ENCODE peak calls at places on chromosomes 2 and 18, in six cellular contexts. A is stimulated activated CD8-positive, alpha-beta memory T cell treated with anti-CD3 and anti-CD28 coated beads, Interleukin-7, amount 100 ng/mL, for 4 hours; S is RCC 7860; E is IMR-90; W is hypothalamus; U is activated T-helper 1 cell treated with anti-CD3 and anti-CD28 coated beads, Interleukin-12 subunit alpha, Interleukin-12 subunit beta, Interleukin-2, Interleukin-4 antibody, amounts not matched to agents 30 ng/mL and 10 ng/mL and 1 ng/mL, durations not matched to agents 14 hours and 24 hours and 36 hours. Z is an unnamed sample.

GRCh38 chr2:187842978-187843847 is 289.0 kb upstream of the TFPI start:
- DNase-seq in A (no peak), S (peak; percentile 43), E (peak; percentile 78), W (no peak), U (no peak), Z (peak; percentile 58)

GRCh38 chr2:222627764-222628163 is 28.1 kb downstream of the FARSB start:
- DNase-seq in A (no peak), S (no peak), E (no peak), W (no peak), U (no peak), Z (no peak)

GRCh38 chr2:33835926-33836325 is 236.8 kb upstream of the FAM98A start:
- DNase-seq in A (no peak), S (no peak), E (no peak), W (no peak), U (no peak), Z (no peak)

GRCh38 chr2:8438476-8438875 is 243.4 kb upstream of the ID2 start:
- DNase-seq in A (no peak), S (no peak), E (no peak), W (no peak), U (no peak), Z (no peak)

GRCh38 chr18:36634573-36635216 is 194.1 kb downstream of the TPGS2 start:
- DNase-seq in A (no peak), S (peak; percentile 78), E (no peak), W (no peak), U (no peak), Z (peak; percentile 44)

GRCh38 chr18:69916412-69916811 is 31.3 kb downstream of the CD226 start:
- DNase-seq in A (no peak), S (no peak), E (peak; percentile 26), W (no peak), U (no peak), Z (no peak)

GRCh38 chr2:113858764-113859163 is 31.1 kb upstream of the ACTR3 start:
- DNase-seq in A (no peak), S (peak; percentile 84), E (peak; percentile 95), W (no peak), U (no peak), Z (peak; percentile 90)

GRCh38 chr18:9001209-9001608 is 101.3 kb upstream of the NDUFV2 start:
- DNase-seq in A (no peak), S (no peak), E (peak; percentile 87), W (no peak), U (no peak), Z (peak; percentile 70)

GRCh38 chr2:205047273-205047839 is 502.1 kb downstream of the PARD3B start:
- DNase-seq in A (no peak), S (no peak), E (no peak), W (no peak), U (no peak), Z (no peak)

GRCh38 chr18:30945769-30946168 is 96.8 kb downstream of the DSC3 start:
- DNase-seq in A (no peak), S (no peak), E (no peak), W (no peak), U (no peak), Z (no peak)

GRCh38 chr2:38592951-38593350 is 9.8 kb downstream of the HNRNPLL start:
- DNase-seq in A (no peak), S (no peak), E (peak; percentile 79), W (no peak), U (no peak), Z (peak; percentile 55)

GRCh38 chr2:17757321-17757720 is 3.4 kb downstream of the GEN1 start:
- DNase-seq in A (no peak), S (peak; percentile 72), E (peak; percentile 20), W (no peak), U (no peak), Z (peak; percentile 60)

GRCh38 chr2:126994340-126994777 is 95.7 kb downstream of the TEX51 start:
- DNase-seq in A (no peak), S (no peak), E (no peak), W (no peak), U (no peak), Z (no peak)

GRCh38 chr2:28833740-28834139 is 23.1 kb downstream of the SPDYA start:
- DNase-seq in A (no peak), S (no peak), E (no peak), W (no peak), U (no peak), Z (no peak)

GRCh38 chr2:231717281-231718180 is 9.2 kb downstream of the PTMA start:
- DNase-seq in A (no peak), S (peak; percentile 63), E (peak; percentile 76), W (no peak), U (no peak), Z (peak; percentile 67)

GRCh38 chr2:212930556-212930955 is 220.9 kb downstream of the IKZF2 start:
- DNase-seq in A (no peak), S (no peak), E (no peak), W (no peak), U (no peak), Z (no peak)

GRCh38 chr18:51226068-51226467 is 28.6 kb upstream of the MEX3C start:
- DNase-seq in A (no peak), S (no peak), E (no peak), W (no peak), U (no peak), Z (no peak)

GRCh38 chr2:43215673-43216255 is 10.6 kb downstream of the ZFP36L2 start:
- DNase-seq in A (no peak), S (no peak), E (no peak), W (no peak), U (no peak), Z (no peak)

GRCh38 chr2:122070241-122070731 is 314.8 kb downstream of the TSN start:
- DNase-seq in A (no peak), S (no peak), E (no peak), W (no peak), U (no peak), Z (peak; percentile 91)

GRCh38 chr18:3329471-3329870 is 67.5 kb downstream of the MYL12B start:
- DNase-seq in A (no peak), S (no peak), E (no peak), W (no peak), U (no peak), Z (no peak)